ENCODE peak calls at places on chromosome 12, in seven cellular contexts. One of them, this sample, is unnamed.

GRCh38 chr12:64389154-64389553 is 1.4 kb downstream of the C12orf56 start:
- DNase-seq in colonic mucosa: no peak
- DNase-seq in astrocyte of the spinal cord: no peak
- DNase-seq in AG09309: no peak
- DNase-seq in IMR-90: no peak
- DNase-seq in cardiac fibroblast: no peak
- DNase-seq in fibroblast of mammary gland: no peak
- DNase-seq in this sample: no peak

GRCh38 chr12:13101854-13102375 is 1.6 kb downstream of the GSG1 start:
- DNase-seq in fibroblast of mammary gland: peak; percentile 63
- DNase-seq in colonic mucosa: peak; percentile 61
- DNase-seq in IMR-90: peak; percentile 46
- DNase-seq in AG09309: no peak
- DNase-seq in astrocyte of the spinal cord: peak; percentile 53
- DNase-seq in cardiac fibroblast: peak; percentile 66
- DNase-seq in this sample: no peak

GRCh38 chr12:92403210-92404175 is 257.8 kb upstream of the BTG1 start:
- DNase-seq in colonic mucosa: peak; percentile 24
- DNase-seq in AG09309: no peak
- DNase-seq in cardiac fibroblast: no peak
- DNase-seq in astrocyte of the spinal cord: no peak
- DNase-seq in IMR-90: no peak
- DNase-seq in fibroblast of mammary gland: no peak
- DNase-seq in this sample: no peak

GRCh38 chr12:68639396-68639767 is 28.7 kb downstream of the RAP1B start:
- DNase-seq in cardiac fibroblast: no peak
- DNase-seq in AG09309: no peak
- DNase-seq in colonic mucosa: no peak
- DNase-seq in fibroblast of mammary gland: no peak
- DNase-seq in astrocyte of the spinal cord: no peak
- DNase-seq in IMR-90: no peak
- DNase-seq in this sample: no peak

GRCh38 chr12:111748867-111749266 is 17.9 kb upstream of the ALDH2 start:
- DNase-seq in cardiac fibroblast: no peak
- DNase-seq in colonic mucosa: no peak
- DNase-seq in fibroblast of mammary gland: no peak
- DNase-seq in astrocyte of the spinal cord: no peak
- DNase-seq in AG09309: no peak
- DNase-seq in IMR-90: no peak
- DNase-seq in this sample: no peak

GRCh38 chr12:92244036-92244435 is 98.4 kb upstream of the BTG1 start:
- DNase-seq in IMR-90: peak; percentile 6
- DNase-seq in cardiac fibroblast: peak; percentile 39
- DNase-seq in fibroblast of mammary gland: peak; percentile 82
- DNase-seq in AG09309: peak; percentile 1
- DNase-seq in colonic mucosa: peak; percentile 24
- DNase-seq in astrocyte of the spinal cord: peak; percentile 72
- DNase-seq in this sample: peak; percentile 8

GRCh38 chr12:132315951-132316350 is 13.4 kb downstream of the GALNT9 start:
- DNase-seq in AG09309: no peak
- DNase-seq in fibroblast of mammary gland: no peak
- DNase-seq in cardiac fibroblast: no peak
- DNase-seq in astrocyte of the spinal cord: no peak
- DNase-seq in IMR-90: no peak
- DNase-seq in colonic mucosa: no peak
- DNase-seq in this sample: no peak

GRCh38 chr12:91811481-91812287 is 334.0 kb downstream of the BTG1 start:
- DNase-seq in fibroblast of mammary gland: peak; percentile 72
- DNase-seq in colonic mucosa: peak; percentile 87
- DNase-seq in AG09309: no peak
- DNase-seq in IMR-90: peak; percentile 72
- DNase-seq in cardiac fibroblast: peak; percentile 79
- DNase-seq in astrocyte of the spinal cord: peak; percentile 73
- DNase-seq in this sample: peak; percentile 16

GRCh38 chr12:69985656-69986055 is 160.6 kb downstream of the MYRFL start:
- DNase-seq in cardiac fibroblast: no peak
- DNase-seq in IMR-90: no peak
- DNase-seq in fibroblast of mammary gland: no peak
- DNase-seq in colonic mucosa: peak; percentile 52
- DNase-seq in astrocyte of the spinal cord: no peak
- DNase-seq in AG09309: no peak
- DNase-seq in this sample: no peak

GRCh38 chr12:12725956-12726542 is 8.9 kb downstream of the CDKN1B start:
- DNase-seq in astrocyte of the spinal cord: no peak
- DNase-seq in fibroblast of mammary gland: no peak
- DNase-seq in colonic mucosa: no peak
- DNase-seq in AG09309: no peak
- DNase-seq in IMR-90: no peak
- DNase-seq in cardiac fibroblast: no peak
- DNase-seq in this sample: no peak

GRCh38 chr12:103855036-103855712 is 14.1 kb upstream of the NT5DC3 start:
- DNase-seq in colonic mucosa: no peak
- DNase-seq in astrocyte of the spinal cord: peak; percentile 91
- DNase-seq in fibroblast of mammary gland: peak; percentile 30
- DNase-seq in AG09309: no peak
- DNase-seq in IMR-90: peak; percentile 85
- DNase-seq in cardiac fibroblast: peak; percentile 73
- DNase-seq in this sample: no peak

GRCh38 chr12:28958553-28959195 is 190.4 kb upstream of the FAR2 start:
- DNase-seq in cardiac fibroblast: peak; percentile 80
- DNase-seq in IMR-90: peak; percentile 49
- DNase-seq in colonic mucosa: no peak
- DNase-seq in AG09309: no peak
- DNase-seq in astrocyte of the spinal cord: peak; percentile 69
- DNase-seq in fibroblast of mammary gland: peak; percentile 78
- DNase-seq in this sample: no peak

DNA sequence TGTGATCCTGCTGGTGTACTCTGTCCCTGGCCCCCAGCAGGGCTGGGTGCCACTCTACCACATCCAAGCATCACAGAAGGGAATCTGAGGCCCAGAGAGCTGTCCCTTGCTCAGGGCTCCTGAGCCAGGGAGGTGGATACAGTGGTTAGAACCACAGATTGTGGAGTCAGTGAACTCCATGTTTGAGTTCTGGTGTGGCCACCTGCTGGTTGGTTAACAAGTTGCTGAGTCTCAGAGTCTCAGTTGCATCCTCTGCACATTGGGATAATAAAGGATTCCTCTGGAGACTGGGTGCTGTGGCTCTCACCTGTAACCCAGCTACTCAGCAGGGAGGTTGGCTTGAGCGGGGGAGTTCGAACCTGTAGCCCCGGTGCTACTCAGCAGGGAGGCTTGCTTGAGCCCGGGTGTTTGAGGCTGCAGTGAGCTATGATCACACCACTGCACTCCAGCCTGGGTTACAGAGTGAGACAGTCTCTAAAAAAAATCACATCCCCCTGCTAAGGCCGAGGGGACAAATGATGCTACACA is 39.4 kb downstream of the MVK start:
- DNase-seq in AG09309: no peak
- DNase-seq in cardiac fibroblast: peak; percentile 36
- DNase-seq in IMR-90: peak; percentile 6
- DNase-seq in colonic mucosa: no peak
- DNase-seq in fibroblast of mammary gland: peak; percentile 20
- DNase-seq in astrocyte of the spinal cord: peak; percentile 5
- DNase-seq in this sample: no peak
- TF ChIP-seq CTCF in AG09309: peak; percentile 38
- TF ChIP-seq CTCF in cardiac fibroblast: peak; percentile 39
- TF ChIP-seq CTCF in IMR-90: peak; percentile 16
- TF ChIP-seq CTCF in colonic mucosa: no peak
- TF ChIP-seq CTCF in fibroblast of mammary gland: peak; percentile 36
- TF ChIP-seq CTCF in astrocyte of the spinal cord: peak; percentile 44
- TF ChIP-seq CTCF in this sample: peak; percentile 16

GRCh38 chr12:121711925-121712461 is 559 bp upstream of the TMEM120B start:
- DNase-seq in AG09309: no peak
- DNase-seq in fibroblast of mammary gland: peak; percentile 30
- DNase-seq in cardiac fibroblast: peak; percentile 37
- DNase-seq in IMR-90: no peak
- DNase-seq in astrocyte of the spinal cord: peak; percentile 43
- DNase-seq in colonic mucosa: peak; percentile 56
- DNase-seq in this sample: no peak

GRCh38 chr12:121708313-121709063 is 4.1 kb upstream of the TMEM120B start:
- DNase-seq in astrocyte of the spinal cord: no peak
- DNase-seq in cardiac fibroblast: no peak
- DNase-seq in fibroblast of mammary gland: no peak
- DNase-seq in colonic mucosa: no peak
- DNase-seq in AG09309: no peak
- DNase-seq in IMR-90: no peak
- DNase-seq in this sample: no peak

GRCh38 chr12:121712462-121713256 is at the start of gene TMEM120B:
- DNase-seq in astrocyte of the spinal cord: peak; percentile 63
- DNase-seq in cardiac fibroblast: peak; percentile 66
- DNase-seq in IMR-90: peak; percentile 71
- DNase-seq in AG09309: no peak
- DNase-seq in fibroblast of mammary gland: peak; percentile 56
- DNase-seq in colonic mucosa: peak; percentile 83
- DNase-seq in this sample: no peak

GRCh38 chr12:121705514-121705913 is 7.0 kb upstream of the TMEM120B start:
- DNase-seq in fibroblast of mammary gland: no peak
- DNase-seq in cardiac fibroblast: no peak
- DNase-seq in astrocyte of the spinal cord: no peak
- DNase-seq in AG09309: no peak
- DNase-seq in colonic mucosa: no peak
- DNase-seq in IMR-90: no peak
- DNase-seq in this sample: no peak

DNA sequence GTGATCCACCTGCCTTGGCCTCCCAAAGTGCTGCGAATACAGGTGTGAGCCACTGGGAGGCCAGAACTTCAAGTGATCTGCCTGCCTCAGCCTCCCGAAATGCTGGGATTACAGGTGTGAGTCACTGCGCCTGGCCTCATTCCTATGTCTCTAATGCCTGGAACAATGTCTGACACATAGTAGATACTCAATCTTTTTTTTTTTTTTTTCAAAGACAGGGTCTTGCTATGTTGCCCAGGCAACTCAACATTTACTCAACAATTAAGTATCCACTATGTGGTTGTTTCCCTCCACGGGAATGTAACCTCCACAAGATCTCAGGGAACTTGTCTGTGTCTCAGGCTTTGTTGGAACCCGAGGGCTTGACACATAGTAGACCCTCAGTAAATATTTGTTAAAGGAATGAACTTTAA is 3.1 kb upstream of the TMEM120B start:
- DNase-seq in AG09309: no peak
- DNase-seq in fibroblast of mammary gland: peak; percentile 83
- DNase-seq in IMR-90: peak; percentile 83
- DNase-seq in colonic mucosa: no peak
- DNase-seq in cardiac fibroblast: peak; percentile 77
- DNase-seq in astrocyte of the spinal cord: peak; percentile 86
- DNase-seq in this sample: no peak
- TF ChIP-seq CTCF in AG09309: peak; percentile 17
- TF ChIP-seq CTCF in fibroblast of mammary gland: peak; percentile 5
- TF ChIP-seq CTCF in IMR-90: peak; percentile 10
- TF ChIP-seq CTCF in colonic mucosa: no peak
- TF ChIP-seq CTCF in cardiac fibroblast: peak; percentile 7
- TF ChIP-seq CTCF in astrocyte of the spinal cord: no peak
- TF ChIP-seq CTCF in this sample: no peak

DNA sequence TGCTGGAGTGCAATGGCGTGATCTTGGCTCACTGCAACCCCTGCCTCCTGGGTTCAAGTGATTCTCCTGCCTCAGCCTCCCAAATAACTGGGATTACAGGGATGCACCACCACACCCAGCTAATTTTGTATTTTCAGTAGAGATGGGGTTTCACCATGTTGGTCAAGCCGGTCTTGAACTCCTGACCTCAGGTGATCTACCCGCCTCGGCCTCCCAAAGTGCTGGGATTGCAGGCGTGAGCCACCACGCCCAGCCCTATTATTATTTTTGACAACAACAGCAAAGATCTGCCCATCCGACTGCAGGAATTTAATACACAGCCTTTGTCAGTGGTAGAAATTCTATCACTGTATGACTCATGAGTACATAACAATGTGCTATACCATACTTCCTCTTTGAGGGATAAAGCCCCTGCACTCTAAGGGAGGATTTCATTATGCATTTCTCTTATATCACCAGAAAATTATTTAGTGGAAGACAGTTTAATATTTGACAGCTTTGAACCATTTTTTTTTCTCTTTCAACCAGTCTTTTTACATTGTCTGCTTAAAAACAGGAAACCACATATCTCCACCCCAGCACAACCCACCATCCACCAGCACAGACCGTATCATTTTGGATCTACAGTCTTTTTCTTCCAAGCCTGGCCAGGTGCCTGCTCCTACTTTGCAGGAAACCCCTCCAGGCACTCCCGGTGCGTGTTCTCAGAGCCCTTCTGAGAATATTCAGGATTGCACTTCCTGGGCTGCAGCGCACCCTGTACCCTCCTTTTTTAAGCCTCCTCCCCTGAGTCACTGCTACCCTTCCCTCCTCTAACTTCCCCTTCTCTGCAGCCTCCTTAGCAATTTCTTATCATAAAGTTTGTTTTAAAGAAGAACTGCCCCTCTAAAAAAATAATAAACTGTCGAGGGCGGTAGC is 594 bp downstream of the ARHGDIB start:
- DNase-seq in fibroblast of mammary gland: peak; percentile 11
- DNase-seq in IMR-90: peak; percentile 36
- DNase-seq in colonic mucosa: no peak
- DNase-seq in cardiac fibroblast: peak; percentile 69
- DNase-seq in astrocyte of the spinal cord: peak; percentile 32
- DNase-seq in AG09309: no peak
- DNase-seq in this sample: no peak
- TF ChIP-seq CTCF in fibroblast of mammary gland: no peak
- TF ChIP-seq CTCF in IMR-90: no peak
- TF ChIP-seq CTCF in colonic mucosa: no peak
- TF ChIP-seq CTCF in cardiac fibroblast: no peak
- TF ChIP-seq CTCF in astrocyte of the spinal cord: no peak
- TF ChIP-seq CTCF in AG09309: no peak
- TF ChIP-seq CTCF in this sample: no peak

GRCh38 chr12:526089-526488 is 66.3 kb downstream of the B4GALNT3 start:
- DNase-seq in AG09309: no peak
- DNase-seq in cardiac fibroblast: no peak
- DNase-seq in colonic mucosa: no peak
- DNase-seq in fibroblast of mammary gland: no peak
- DNase-seq in astrocyte of the spinal cord: no peak
- DNase-seq in IMR-90: no peak
- DNase-seq in this sample: no peak

GRCh38 chr12:524167-524951 is 64.6 kb downstream of the B4GALNT3 start:
- DNase-seq in astrocyte of the spinal cord: no peak
- DNase-seq in colonic mucosa: no peak
- DNase-seq in cardiac fibroblast: no peak
- DNase-seq in AG09309: no peak
- DNase-seq in IMR-90: no peak
- DNase-seq in fibroblast of mammary gland: no peak
- DNase-seq in this sample: no peak

GRCh38 chr12:517538-517937 is 57.8 kb downstream of the B4GALNT3 start:
- DNase-seq in colonic mucosa: no peak
- DNase-seq in AG09309: no peak
- DNase-seq in fibroblast of mammary gland: no peak
- DNase-seq in cardiac fibroblast: no peak
- DNase-seq in IMR-90: no peak
- DNase-seq in astrocyte of the spinal cord: no peak
- DNase-seq in this sample: no peak

GRCh38 chr12:522692-523378 is 63.1 kb downstream of the B4GALNT3 start:
- DNase-seq in fibroblast of mammary gland: no peak
- DNase-seq in cardiac fibroblast: no peak
- DNase-seq in colonic mucosa: no peak
- DNase-seq in astrocyte of the spinal cord: no peak
- DNase-seq in AG09309: no peak
- DNase-seq in IMR-90: no peak
- DNase-seq in this sample: no peak

GRCh38 chr12:520119-520518 is 60.4 kb downstream of the B4GALNT3 start:
- DNase-seq in AG09309: no peak
- DNase-seq in colonic mucosa: no peak
- DNase-seq in IMR-90: no peak
- DNase-seq in cardiac fibroblast: no peak
- DNase-seq in astrocyte of the spinal cord: no peak
- DNase-seq in fibroblast of mammary gland: no peak
- DNase-seq in this sample: no peak
- TF ChIP-seq CTCF in AG09309: no peak
- TF ChIP-seq CTCF in colonic mucosa: no peak
- TF ChIP-seq CTCF in IMR-90: no peak
- TF ChIP-seq CTCF in cardiac fibroblast: no peak
- TF ChIP-seq CTCF in astrocyte of the spinal cord: no peak
- TF ChIP-seq CTCF in fibroblast of mammary gland: no peak
- TF ChIP-seq CTCF in this sample: no peak

This sample was measured in AG09319.